ENCODE peak calls at places on chromosomes 12 and 14, in four cellular contexts. G is body of pancreas; I is ovary; W is CD4-positive, CD25-positive, alpha-beta regulatory T cell. R is an unnamed sample.

GRCh38 chr12:4002601-4003000 is 129.4 kb upstream of the PARP11 start:
- DNase-seq in W (no peak), G (no peak), I (no peak), R (no peak)

GRCh38 chr12:83016226-83016835 is 329.6 kb downstream of the TMTC2 start:
- DNase-seq in I (peak; percentile 28), G (peak; percentile 46), W (no peak), R (peak; percentile 41)

GRCh38 chr12:89874146-89874545 is 165.5 kb upstream of the ATP2B1 start:
- DNase-seq in I (no peak), W (no peak), G (no peak), R (no peak)

GRCh38 chr14:76810953-76811400 is 1.7 kb downstream of the ANGEL1 start:
- DNase-seq in I (no peak), W (peak; percentile 51), G (no peak), R (no peak)

GRCh38 chr12:49578471-49579112 is 10.7 kb upstream of the MCRS1 start:
- DNase-seq in W (no peak), I (no peak), G (no peak), R (no peak)

GRCh38 chr12:82981150-82981549 is 294.4 kb downstream of the TMTC2 start:
- DNase-seq in I (no peak), G (no peak), W (no peak), R (no peak)

GRCh38 chr14:84825481-84825880 is 704.5 kb upstream of the FLRT2 start:
- DNase-seq in W (no peak), G (no peak), I (no peak), R (no peak)

GRCh38 chr12:92649511-92650227 is 53.1 kb upstream of the PLEKHG7 start:
- DNase-seq in G (peak; percentile 64), I (peak; percentile 28), W (peak; percentile 80), R (peak; percentile 58)

GRCh38 chr12:64039285-64039871 is 182.7 kb downstream of the KICS2 start:
- DNase-seq in W (no peak), G (peak; percentile 62), I (no peak), R (peak; percentile 31)

GRCh38 chr12:49041036-49041880 is 19.3 kb downstream of the KMT2D start:
- DNase-seq in G (no peak), W (no peak), I (no peak), R (no peak)

GRCh38 chr12:88638956-88639355 is 58.7 kb upstream of the KITLG start:
- DNase-seq in G (no peak), I (no peak), W (no peak), R (no peak)

GRCh38 chr14:49550284-49551184 is 35.6 kb downstream of the RPS29 start:
- DNase-seq in W (no peak), G (no peak), I (no peak), R (no peak)
- H3K4me3 ChIP-seq in W (no peak overlapping the region), G (no peak overlapping the region), I (no peak overlapping the region), R (no peak overlapping the region)

GRCh38 chr12:93743229-93743998 is 66.2 kb downstream of the CRADD start:
- DNase-seq in G (no peak), W (no peak), I (no peak), R (no peak)

GRCh38 chr12:93741741-93742085 is 64.5 kb downstream of the CRADD start:
- DNase-seq in I (peak; percentile 22), W (no peak), G (no peak), R (peak; percentile 18)

GRCh38 chr12:93740721-93741120 is 63.5 kb downstream of the CRADD start:
- DNase-seq in G (no peak), W (no peak), I (no peak), R (no peak)

GRCh38 chr12:93743999-93744689 is 67.0 kb downstream of the CRADD start:
- DNase-seq in I (no peak), W (no peak), G (no peak), R (no peak)

DNA sequence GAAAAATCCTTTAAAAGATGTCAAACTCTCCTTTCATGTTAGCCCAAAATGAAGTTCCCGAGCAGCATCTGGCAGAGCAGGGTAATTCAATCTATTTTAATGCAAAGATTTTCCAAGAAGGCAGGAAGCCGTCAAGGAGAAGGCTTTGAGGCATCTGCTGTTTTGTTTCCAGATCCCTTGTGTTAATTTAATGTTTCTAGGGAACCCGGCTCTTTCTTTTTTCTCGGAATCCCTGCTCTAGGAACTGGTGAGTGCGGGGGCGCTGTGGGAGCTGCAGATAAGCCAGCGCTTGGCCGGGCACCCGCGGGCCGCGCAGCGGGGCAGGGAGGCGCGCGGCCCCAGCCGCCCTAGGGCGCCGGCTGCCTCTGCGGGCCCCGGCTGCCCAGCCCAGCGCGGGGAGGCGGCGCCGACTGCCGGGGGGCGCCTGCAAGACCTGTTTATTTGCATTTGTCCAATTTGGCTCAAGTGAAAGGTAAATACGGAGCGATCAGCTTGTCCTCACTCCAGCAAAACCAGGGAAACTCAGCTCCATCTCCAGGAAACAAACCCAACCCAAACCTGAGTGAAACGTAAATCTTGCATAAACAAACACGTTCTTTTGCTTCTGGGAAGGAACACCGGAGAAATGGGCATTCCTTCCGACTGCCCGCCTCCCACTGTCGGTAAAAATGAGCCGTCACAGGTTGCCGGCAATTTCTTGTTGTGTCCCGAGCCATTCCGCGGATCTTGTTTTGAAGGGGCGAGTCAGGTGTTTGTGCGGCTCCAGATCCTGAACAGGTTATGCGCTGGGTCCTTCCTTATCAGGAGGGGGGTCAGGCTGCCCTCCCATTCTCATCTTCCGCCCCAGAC is 65.1 kb downstream of the CRADD start:
- DNase-seq in I (peak; percentile 80), G (peak; percentile 75), W (peak; percentile 94), R (peak; percentile 82)
- H3K4me1 ChIP-seq in I (peaks cover 5% of the 10 kb centered on the region), G (peaks cover 44% of the 10 kb centered on the region), W (peaks cover 23% of the 10 kb centered on the region), R (peaks cover 27% of the 10 kb centered on the region)

DNA sequence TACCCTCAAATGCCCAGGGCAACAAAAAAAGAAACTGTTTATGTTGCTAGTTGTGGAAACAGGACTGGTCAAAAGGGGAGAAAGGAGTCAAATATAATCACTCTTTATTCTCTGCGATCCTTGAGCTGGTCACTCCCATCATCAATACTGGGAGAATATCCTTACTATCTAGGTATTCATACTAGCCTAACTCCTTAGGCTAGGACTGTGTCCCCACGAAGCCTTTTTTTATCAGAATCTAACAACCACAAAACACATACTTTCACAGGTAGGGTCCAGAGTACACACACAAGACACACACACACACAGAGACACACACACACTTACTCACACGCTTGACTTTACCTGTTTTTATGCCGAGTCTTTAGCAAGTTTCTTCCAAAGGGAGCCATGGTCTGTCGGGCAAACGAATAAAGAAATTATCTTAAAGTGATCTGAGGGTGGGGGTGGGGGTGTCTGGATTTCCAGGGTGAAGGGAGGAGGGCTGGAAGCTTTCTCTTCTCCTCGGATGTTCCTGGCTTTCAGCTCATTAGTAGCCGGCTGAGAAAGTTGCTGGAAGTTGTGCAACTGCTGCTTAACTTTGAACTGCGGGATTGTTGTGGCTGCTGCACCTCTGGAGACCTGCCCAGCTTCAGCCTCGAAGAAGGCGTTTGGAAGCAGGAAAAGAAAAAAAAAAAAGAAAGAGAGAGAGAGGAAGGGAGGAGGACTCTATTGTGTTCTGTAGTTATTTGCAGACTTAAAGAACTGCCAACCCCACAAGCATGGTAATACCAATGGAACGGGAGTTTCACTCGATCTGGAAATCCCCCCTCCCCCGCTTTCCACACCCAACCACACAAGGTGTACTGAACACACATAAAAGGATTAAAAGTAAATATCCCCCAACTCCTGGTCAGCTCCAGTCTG is at the start of gene RASSF9:
- DNase-seq in I (peak; percentile 82), W (no peak), G (peak; percentile 66), R (peak; percentile 84)
- H3K4me3 ChIP-seq in I (peak within 1 kb of the TSS; percentile 40), W (no peak within 1 kb of the TSS), G (no peak within 1 kb of the TSS), R (peak within 1 kb of the TSS; percentile 34)

GRCh38 chr12:14949631-14950030 is 11.3 kb upstream of the ERP27 start:
- DNase-seq in W (no peak), I (no peak), G (no peak), R (no peak)

GRCh38 chr12:14952295-14952995 is 9.0 kb downstream of the ARHGDIB start:
- DNase-seq in I (no peak), W (peak; percentile 86), G (no peak), R (peak; percentile 26)

GRCh38 chr12:14950421-14950820 is 11.0 kb downstream of the ARHGDIB start:
- DNase-seq in I (no peak), W (peak; percentile 32), G (no peak), R (no peak)

GRCh38 chr12:14948672-14949071 is 10.3 kb upstream of the ERP27 start:
- DNase-seq in I (no peak), W (peak; percentile 92), G (peak; percentile 40), R (peak; percentile 58)

GRCh38 chr12:14950982-14951746 is 10.2 kb downstream of the ARHGDIB start:
- DNase-seq in W (no peak), I (no peak), G (no peak), R (no peak)
- H3K4me1 ChIP-seq in W (peaks cover 100% of the 10 kb centered on the region), I (peaks cover 9% of the 10 kb centered on the region), G (peaks cover 28% of the 10 kb centered on the region), R (peaks cover 37% of the 10 kb centered on the region)

DNA sequence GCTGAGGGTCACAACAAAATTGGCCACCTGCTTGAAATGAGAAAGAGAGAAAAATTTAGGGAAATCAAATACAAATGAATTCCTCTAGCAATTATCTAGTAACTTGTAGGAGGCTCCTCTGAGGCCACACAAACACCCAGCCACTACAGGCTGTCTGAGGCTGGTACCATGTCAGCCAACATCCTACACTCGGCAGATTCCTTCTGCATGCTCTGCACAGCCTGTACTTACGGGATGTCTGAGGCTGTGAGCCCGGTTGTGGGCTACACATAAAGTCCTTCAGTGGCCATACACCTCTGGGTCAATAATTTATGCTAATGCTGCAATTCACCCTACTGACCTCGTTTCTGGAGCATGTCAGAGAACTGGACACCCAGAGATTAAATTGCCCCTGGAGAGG is 28.8 kb downstream of the WSCD2 start:
- DNase-seq in I (no peak), G (no peak), W (no peak), R (no peak)
- H3K4me3 ChIP-seq in I (no peak overlapping the region), G (no peak overlapping the region), W (no peak overlapping the region), R (no peak overlapping the region)

GRCh38 chr12:806116-806805 is 53.9 kb downstream of the WNK1 start:
- DNase-seq in G (no peak), I (no peak), W (no peak), R (no peak)

GRCh38 chr12:805022-805632 is 52.7 kb downstream of the WNK1 start:
- DNase-seq in W (no peak), G (no peak), I (no peak), R (no peak)

GRCh38 chr12:807041-807717 is 54.8 kb downstream of the WNK1 start:
- DNase-seq in W (peak; percentile 39), I (no peak), G (no peak), R (no peak)

DNA sequence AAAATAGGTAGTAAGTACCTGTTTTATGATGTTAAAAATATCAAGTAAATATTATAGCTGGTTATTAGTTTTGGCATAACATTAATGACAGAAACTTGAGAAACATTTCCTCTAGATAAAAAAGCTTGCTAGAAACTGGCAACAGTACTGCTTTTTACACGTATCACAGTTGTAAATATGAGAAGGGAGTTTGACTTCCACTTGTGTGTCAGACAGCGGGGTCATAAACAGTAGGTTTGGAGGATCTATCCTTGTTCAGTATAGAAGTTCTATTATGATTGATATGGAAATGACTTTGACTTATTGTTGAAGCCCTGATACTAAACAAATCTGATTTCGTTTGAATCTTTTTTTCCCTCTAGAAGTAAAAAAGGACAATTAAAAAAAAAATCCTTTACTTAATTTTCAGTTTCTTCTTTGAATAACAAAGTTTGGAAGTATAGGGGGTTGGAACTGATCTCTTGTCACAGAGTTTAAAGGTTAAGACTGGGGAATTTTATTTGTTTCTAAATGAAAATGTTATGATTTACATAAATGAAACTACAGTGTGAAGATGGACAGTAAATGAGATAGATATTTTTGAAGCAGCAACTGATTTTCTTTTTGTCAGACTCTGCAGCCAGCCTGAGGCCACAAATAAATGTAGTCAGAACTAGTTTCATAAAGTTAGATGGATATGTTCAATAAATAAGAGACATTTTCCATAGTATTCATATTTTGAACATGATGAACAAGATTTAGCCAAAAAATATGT is 50.0 kb downstream of the WNK1 start:
- DNase-seq in I (no peak), W (no peak), G (no peak), R (no peak)
- H3K4me1 ChIP-seq in I (peaks cover 3% of the 10 kb centered on the region), W (peaks cover 62% of the 10 kb centered on the region), G (peaks cover 25% of the 10 kb centered on the region), R (peaks cover 3% of the 10 kb centered on the region)

GRCh38 chr14:96059519-96060135 is 20.5 kb downstream of the C14orf132 start:
- DNase-seq in W (no peak), I (no peak), G (no peak), R (no peak)
- H3K4me3 ChIP-seq in W (no peak overlapping the region), I (no peak overlapping the region), G (no peak overlapping the region), R (no peak overlapping the region)

GRCh38 chr12:79366374-79366773 is 324.4 kb downstream of the PAWR start:
- DNase-seq in I (no peak), G (no peak), W (no peak), R (no peak)
- H3K4me1 ChIP-seq in I (no peaks in the 10 kb centered on the region), G (no peaks in the 10 kb centered on the region), W (no peaks in the 10 kb centered on the region), R (no peaks in the 10 kb centered on the region)

R was measured in thyroid gland.